ENCODE peak calls at places on chromosomes 11 and 22, in nine cellular contexts. A, F, G, P, Q, X, K, O and L are unnamed samples.

GRCh38 chr11:78109011-78109685 is 29.5 kb upstream of the NDUFC2 start:
- DNase-seq in A (no peak), F (no peak), G (no peak), P (no peak), Q (no peak), X (no peak), K (no peak), O (no peak), L (no peak)

GRCh38 chr11:122742350-122742749 is 86.8 kb downstream of the UBASH3B start:
- DNase-seq in A (no peak), F (no peak), G (no peak), P (no peak), Q (no peak), X (no peak), K (no peak), O (no peak), L (no peak)

GRCh38 chr11:64352099-64353005 is 6.6 kb upstream of the RPS6KA4 start:
- DNase-seq in A (no peak), F (no peak), G (no peak), P (no peak), Q (no peak), X (no peak), K (no peak), O (no peak), L (no peak)

GRCh38 chr11:3163241-3163981 is 1.7 kb downstream of the OSBPL5 start:
- DNase-seq in A (no peak), F (no peak), G (no peak), P (no peak), Q (no peak), X (peak; percentile 36), K (no peak), O (no peak), L (peak; percentile 58)

GRCh38 chr22:23107487-23108323 is 34.1 kb downstream of the RSPH14 start:
- DNase-seq in A (no peak), F (no peak), G (no peak), P (no peak), Q (no peak), X (no peak), K (no peak), O (no peak), L (no peak)

GRCh38 chr11:1856306-1857005 is 3.6 kb downstream of the LSP1 start:
- DNase-seq in A (no peak), F (no peak), G (no peak), P (no peak), Q (no peak), X (no peak), K (no peak), O (no peak), L (no peak)

GRCh38 chr22:49269371-49269770 is 558.3 kb downstream of the BRD1 start:
- DNase-seq in A (no peak), F (no peak), G (no peak), P (no peak), Q (no peak), X (no peak), K (no peak), O (no peak), L (no peak)

GRCh38 chr11:62508336-62509058 is 38.1 kb downstream of the AHNAK start:
- DNase-seq in A (no peak), F (peak; percentile 79), G (peak; percentile 41), P (peak; percentile 43), Q (peak; percentile 93), X (peak; percentile 85), K (no peak), O (peak; percentile 78), L (peak; percentile 85)

GRCh38 chr22:29343313-29343805 is 27.9 kb upstream of the RASL10A start:
- DNase-seq in A (no peak), F (peak; percentile 22), G (peak; percentile 85), P (no peak), Q (no peak), X (peak; percentile 75), K (no peak), O (no peak), L (no peak)

GRCh38 chr11:1771700-1772099 is 8.0 kb upstream of the CTSD start:
- DNase-seq in A (no peak), F (no peak), G (peak; percentile 71), P (no peak), Q (peak; percentile 70), X (peak; percentile 70), K (no peak), O (no peak), L (no peak)

GRCh38 chr11:122937978-122938377 is 43.7 kb downstream of the BSX start:
- DNase-seq in A (no peak), F (no peak), G (no peak), P (no peak), Q (no peak), X (no peak), K (no peak), O (no peak), L (no peak)

GRCh38 chr11:19919050-19919561 is 206.5 kb downstream of the NAV2 start:
- DNase-seq in A (no peak), F (no peak), G (peak; percentile 94), P (no peak), Q (peak; percentile 97), X (peak; percentile 80), K (no peak), O (peak; percentile 16), L (peak; percentile 67)

GRCh38 chr11:117887431-117888139 is 11.1 kb upstream of the FXYD6 start:
- DNase-seq in A (no peak), F (no peak), G (no peak), P (no peak), Q (no peak), X (no peak), K (no peak), O (no peak), L (no peak)

GRCh38 chr11:118339281-118340045 is 3.0 kb downstream of the CD3D start:
- DNase-seq in A (no peak), F (no peak), G (no peak), P (no peak), Q (no peak), X (no peak), K (no peak), O (no peak), L (no peak)

GRCh38 chr22:20567371-20567847 is 60.0 kb downstream of the MED15 start:
- DNase-seq in A (no peak), F (no peak), G (no peak), P (no peak), Q (peak; percentile 65), X (no peak), K (no peak), O (no peak), L (no peak)

GRCh38 chr11:3127706-3128355 is 37.3 kb downstream of the OSBPL5 start:
- DNase-seq in A (no peak), F (no peak), G (no peak), P (no peak), Q (no peak), X (peak; percentile 31), K (no peak), O (no peak), L (no peak)

GRCh38 chr11:130308925-130309324 is 5.8 kb downstream of the ZBTB44 start:
- DNase-seq in A (no peak), F (no peak), G (no peak), P (no peak), Q (no peak), X (no peak), K (no peak), O (no peak), L (no peak)

GRCh38 chr11:86606849-86607481 is 65.5 kb downstream of the ME3 start:
- DNase-seq in A (no peak), F (no peak), G (peak; percentile 87), P (no peak), Q (peak; percentile 88), X (no peak), K (no peak), O (no peak), L (no peak)

GRCh38 chr22:46865052-46865434 is 102.6 kb downstream of the TBC1D22A start:
- DNase-seq in A (no peak), F (no peak), G (no peak), P (no peak), Q (no peak), X (no peak), K (no peak), O (no peak), L (no peak)

GRCh38 chr22:42289671-42290269 is 19.3 kb upstream of the TCF20 start:
- DNase-seq in A (no peak), F (no peak), G (no peak), P (no peak), Q (no peak), X (no peak), K (no peak), O (no peak), L (no peak)

GRCh38 chr11:69948256-69949141 is 129.3 kb upstream of the FGF3 start:
- DNase-seq in A (no peak), F (no peak), G (peak; percentile 89), P (no peak), Q (peak; percentile 11), X (no peak), K (no peak), O (peak; percentile 94), L (no peak)